ENCODE peak calls at places on chromosomes 16 and 17, in eight cellular contexts. V is CD4-positive, alpha-beta memory T cell; K is heart left ventricle; H is uterus; Y is cardiac muscle cell; F is tibial artery; N is adrenal gland; E is heart right ventricle. L is an unnamed sample. For H3K4me1, the result is how much of the 10 kb centered on the place peaks cover.

GRCh38 chr17:51118330-51119195 is 2.1 kb downstream of the SPAG9 start:
- DNase-seq in V (no peak), K (no peak), H (peak), Y (no peak), F (peak), N (peak), E (no peak), L (peak)

GRCh38 chr17:83037084-83037950 is 42.1 kb upstream of the METRNL start:
- DNase-seq in V (no peak), K (no peak), H (no peak), Y (no peak), F (no peak), N (no peak), E (no peak), L (no peak)

GRCh38 chr16:84498859-84499620 is 5.4 kb downstream of the MEAK7 start:
- DNase-seq in V (no peak), K (no peak), H (no peak), Y (no peak), F (peak), N (no peak), E (no peak), L (no peak)

GRCh38 chr16:1550696-1551095 is 17.2 kb downstream of the TMEM204 start:
- DNase-seq in V (no peak), K (no peak), H (no peak), Y (no peak), F (no peak), N (no peak), E (no peak), L (no peak)

GRCh38 chr17:37568350-37569053 is 40.7 kb downstream of the SYNRG start:
- DNase-seq in V (no peak), K (no peak), H (no peak), Y (no peak), F (no peak), N (no peak), E (no peak), L (no peak)

GRCh38 chr16:46932802-46933201 is 40.7 kb downstream of the DNAJA2 start:
- DNase-seq in V (no peak), K (no peak), H (no peak), Y (no peak), F (no peak), N (no peak), E (no peak), L (no peak)

GRCh38 chr17:64765191-64765889 is 103.2 kb upstream of the SMURF2 start:
- DNase-seq in V (no peak), K (no peak), H (no peak), Y (no peak), F (no peak), N (no peak), E (no peak), L (no peak)

GRCh38 chr17:68768804-68769203 is 167.6 kb upstream of the FAM20A start:
- DNase-seq in V (no peak), K (no peak), H (no peak), Y (no peak), F (no peak), N (no peak), E (no peak), L (no peak)

GRCh38 chr16:28192811-28193529 is 18.8 kb downstream of the XPO6 start:
- DNase-seq in V (peak), K (no peak), H (no peak), Y (no peak), F (no peak), N (no peak), E (no peak), L (no peak)

GRCh38 chr16:57621521-57622268 is 6.7 kb upstream of the ADGRG1 start:
- DNase-seq in V (no peak), K (no peak), H (peak), Y (no peak), F (peak), N (no peak), E (no peak), L (no peak)

GRCh38 chr17:55606431-55606830 is 95.2 kb upstream of the SMIM36 start:
- DNase-seq in V (no peak), K (no peak), H (no peak), Y (no peak), F (no peak), N (no peak), E (no peak), L (no peak)

GRCh38 chr17:17645961-17646360 is 35.3 kb upstream of the RAI1 start:
- DNase-seq in V (no peak), K (no peak), H (no peak), Y (peak), F (no peak), N (no peak), E (no peak), L (no peak)

GRCh38 chr16:24983521-24983920 is 31.6 kb downstream of the ARHGAP17 start:
- DNase-seq in V (no peak), K (peak), H (no peak), Y (no peak), F (no peak), N (no peak), E (no peak), L (no peak)

GRCh38 chr16:7967986-7968509 is 622.3 kb downstream of the TMEM114 start:
- DNase-seq in V (no peak), K (no peak), H (no peak), Y (no peak), F (no peak), N (no peak), E (no peak), L (no peak)

GRCh38 chr17:65320856-65321255 is 183.7 kb downstream of the RGS9 start:
- DNase-seq in V (no peak), K (no peak), H (no peak), Y (no peak), F (no peak), N (no peak), E (no peak), L (no peak)

GRCh38 chr16:52497067-52497816 is 49.7 kb downstream of the TOX3 start:
- DNase-seq in V (no peak), K (no peak), H (no peak), Y (peak), F (no peak), N (no peak), E (no peak), L (no peak)

GRCh38 chr17:7414837-7415236 is 5.3 kb upstream of the SPEM1 start:
- DNase-seq in V (no peak), K (no peak), H (no peak), Y (no peak), F (no peak), N (no peak), E (no peak), L (no peak)

GRCh38 chr16:18942069-18942468 is 15.9 kb upstream of the SMG1 start:
- DNase-seq in V (no peak), K (no peak), H (no peak), Y (no peak), F (no peak), N (no peak), E (no peak), L (no peak)

GRCh38 chr17:64002658-64003525 is 4.7 kb downstream of the PRR29 start:
- DNase-seq in V (no peak), K (no peak), H (peak), Y (no peak), F (no peak), N (no peak), E (no peak), L (no peak)

GRCh38 chr16:24255446-24256352 is at the start of gene CACNG3:
- DNase-seq in V (peak), K (peak), H (no peak), Y (peak), F (no peak), N (peak), E (peak), L (no peak)

GRCh38 chr16:82874672-82875071 is 247.9 kb downstream of the CDH13 start:
- DNase-seq in V (no peak), K (no peak), H (no peak), Y (no peak), F (no peak), N (no peak), E (no peak), L (no peak)

GRCh38 chr17:5437721-5438317 is 1.1 kb downstream of the C1QBP start:
- DNase-seq in V (peak), K (no peak), H (no peak), Y (no peak), F (no peak), N (no peak), E (no peak), L (no peak)

GRCh38 chr17:47663997-47664941 is 14.6 kb downstream of the KPNB1 start:
- DNase-seq in V (peak), K (peak), H (peak), Y (peak), F (no peak), N (peak), E (no peak), L (no peak)

GRCh38 chr16:53449816-53450517 is 15.7 kb downstream of the RBL2 start:
- DNase-seq in V (no peak), K (no peak), H (no peak), Y (no peak), F (no peak), N (no peak), E (no peak), L (no peak)

GRCh38 chr16:59470556-59470955 is 736.4 kb upstream of the GOT2 start:
- DNase-seq in V (no peak), K (no peak), H (no peak), Y (no peak), F (no peak), N (no peak), E (no peak), L (no peak)

GRCh38 chr17:72590382-72590781 is 469.6 kb downstream of the SOX9 start:
- DNase-seq in V (no peak), K (no peak), H (no peak), Y (peak), F (no peak), N (no peak), E (no peak), L (no peak)

GRCh38 chr16:3514621-3515020 is 13.8 kb downstream of the CLUAP1 start:
- DNase-seq in V (no peak), K (no peak), H (no peak), Y (peak), F (no peak), N (no peak), E (no peak), L (no peak)

GRCh38 chr17:50601789-50602375 is 32.8 kb upstream of the ABCC3 start:
- DNase-seq in V (no peak), K (no peak), H (no peak), Y (no peak), F (no peak), N (no peak), E (no peak), L (no peak)

GRCh38 chr17:70320642-70321345 is 151.5 kb downstream of the KCNJ2 start:
- DNase-seq in V (no peak), K (no peak), H (no peak), Y (peak), F (no peak), N (peak), E (no peak), L (peak)

GRCh38 chr16:2426941-2427361 is 2.3 kb upstream of the CCNF start:
- DNase-seq in V (no peak), K (no peak), H (no peak), Y (peak), F (no peak), N (no peak), E (no peak), L (peak)

GRCh38 chr16:56936491-56936890 is 4.5 kb downstream of the HERPUD1 start:
- DNase-seq in V (no peak), K (no peak), H (no peak), Y (no peak), F (no peak), N (no peak), E (no peak), L (no peak)

GRCh38 chr17:46192484-46193245 is 564 bp downstream of the KANSL1 start:
- DNase-seq in V (peak), K (peak), H (peak), Y (peak), F (peak), N (peak), E (peak), L (peak)

GRCh38 chr16:84283314-84284167 is 11.1 kb upstream of the WFDC1 start:
- DNase-seq in V (no peak), K (no peak), H (no peak), Y (no peak), F (no peak), N (peak), E (peak), L (no peak)

GRCh38 chr17:41480136-41480535 is 815 bp downstream of the KRT35 start:
- DNase-seq in V (no peak), K (no peak), H (no peak), Y (peak), F (no peak), N (no peak), E (no peak), L (no peak)

GRCh38 chr16:82629441-82630027 is 2.8 kb downstream of the CDH13 start:
- DNase-seq in V (no peak), K (no peak), H (peak), Y (peak), F (no peak), N (no peak), E (no peak), L (no peak)

GRCh38 chr17:35018814-35019213 is 38.5 kb downstream of the LIG3 start:
- DNase-seq in V (no peak), K (no peak), H (no peak), Y (no peak), F (no peak), N (no peak), E (no peak), L (no peak)

GRCh38 chr17:6422654-6423241 is 12.2 kb downstream of the AIPL1 start:
- DNase-seq in V (no peak), K (no peak), H (no peak), Y (no peak), F (no peak), N (no peak), E (no peak), L (no peak)

GRCh38 chr17:47907932-47908562 is 12.0 kb downstream of the SP2 start:
- DNase-seq in V (no peak), K (no peak), H (no peak), Y (no peak), F (no peak), N (no peak), E (no peak), L (no peak)

DNA sequence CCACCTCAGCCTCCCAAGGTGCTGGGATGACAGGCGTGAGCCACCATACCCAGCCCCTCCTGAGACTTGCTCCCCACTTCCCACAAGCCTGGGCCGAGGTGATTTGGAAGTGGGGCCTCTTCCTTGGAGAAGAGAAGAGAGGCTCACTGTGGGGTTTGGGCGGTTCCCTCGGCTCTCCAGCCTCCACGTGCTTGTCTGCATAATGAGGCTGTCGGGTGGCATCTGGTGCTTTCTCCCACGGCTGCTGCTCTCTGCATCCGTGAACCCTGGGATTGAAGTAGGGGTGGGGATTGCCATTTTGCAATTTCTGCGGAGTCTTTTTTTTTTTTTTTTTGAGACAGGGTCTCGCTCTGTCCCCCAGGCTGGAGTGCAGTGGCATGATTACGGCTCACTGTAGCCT is 101.4 kb downstream of the RAP1GAP2 start:
- DNase-seq in V (no peak), K (no peak), H (no peak), Y (no peak), F (no peak), N (no peak), E (no peak), L (no peak)
- H3K4me3 ChIP-seq in V (no peak), K (no peak), H (no peak), Y (no peak), F (no peak), N (no peak), E (no peak), L (no peak)

GRCh38 chr16:22375117-22375962 is 921 bp upstream of the CDR2 start:
- DNase-seq in V (no peak), K (no peak), H (no peak), Y (no peak), F (no peak), N (no peak), E (no peak), L (no peak)
- H3K27ac ChIP-seq in V (peak), K (peak), H (peak), Y (no peak), F (peak), N (peak), E (no peak), L (no peak)

DNA sequence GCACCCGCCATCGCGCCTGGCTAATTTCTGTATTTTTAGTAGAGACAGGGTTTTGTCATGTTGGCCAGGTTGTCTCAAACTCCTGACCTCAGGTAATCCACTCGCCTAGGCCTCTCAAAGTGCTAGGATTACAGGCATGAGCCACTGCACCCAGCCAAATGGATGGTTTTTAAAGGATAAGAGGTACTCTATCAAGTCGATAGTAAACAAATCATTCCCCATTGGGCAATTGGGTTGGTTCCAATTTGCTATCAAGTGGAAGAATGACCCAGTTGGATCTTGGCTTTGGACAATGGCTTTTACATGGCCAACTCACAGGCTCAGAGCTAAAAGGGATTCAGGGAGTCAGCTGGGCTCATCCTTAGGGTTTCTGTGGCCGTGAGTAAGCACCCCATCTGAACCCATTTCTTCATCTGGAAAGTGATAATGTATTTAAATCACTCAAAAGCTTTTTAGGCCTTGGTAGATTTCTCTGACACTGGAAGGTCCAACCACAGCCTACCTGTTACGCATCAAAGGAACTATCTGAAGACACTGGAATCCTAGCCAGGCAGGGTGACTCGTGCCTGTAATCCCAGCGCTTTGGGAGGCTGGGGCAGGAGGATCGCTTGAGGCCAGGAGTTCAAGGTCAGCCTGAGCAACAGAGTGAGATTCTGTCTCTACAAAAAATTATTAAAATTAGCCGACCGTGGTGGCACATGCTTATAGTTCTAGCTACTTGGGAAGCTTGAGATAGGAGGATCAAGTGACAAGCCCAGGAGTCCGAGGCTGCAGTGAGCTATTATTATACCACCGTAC is 18.6 kb upstream of the G6PC1 start:
- DNase-seq in V (no peak), K (no peak), H (no peak), Y (no peak), F (no peak), N (no peak), E (no peak), L (peak)
- H3K4me1 ChIP-seq in V (under half), K (under half), H (under half), Y (under half), F (under half), N (under half), E (under half), L (under half)

DNA sequence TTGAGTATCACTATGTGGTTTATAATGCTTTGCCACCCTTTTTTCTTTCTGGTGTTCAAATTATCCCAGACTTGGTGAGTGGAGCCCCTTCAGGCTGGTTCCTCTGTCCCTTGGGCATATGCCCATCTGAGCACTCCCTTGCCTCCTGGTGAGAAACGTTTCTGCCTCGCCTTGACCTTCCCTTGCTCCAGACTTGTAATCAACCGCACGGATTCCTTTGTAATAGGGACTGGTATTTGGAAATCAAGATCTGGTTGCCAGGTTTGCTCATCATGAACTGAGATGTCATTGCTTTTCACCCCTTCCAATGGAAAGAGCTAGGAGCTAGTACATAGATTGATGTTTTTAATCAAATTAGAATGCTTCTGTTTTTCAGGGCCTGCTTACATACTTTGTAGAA is 43.7 kb downstream of the SEC14L1 start:
- DNase-seq in V (no peak), K (no peak), H (no peak), Y (peak), F (no peak), N (peak), E (no peak), L (no peak)
- H3K4me3 ChIP-seq in V (no peak), K (no peak), H (no peak), Y (no peak), F (no peak), N (no peak), E (no peak), L (no peak)

GRCh38 chr17:57097832-57098421 is 12.9 kb downstream of the AKAP1 start:
- DNase-seq in V (no peak), K (peak), H (peak), Y (peak), F (peak), N (peak), E (no peak), L (no peak)
- H3K27ac ChIP-seq in V (no peak), K (peak), H (peak), Y (peak), F (peak), N (peak), E (peak), L (peak)

DNA sequence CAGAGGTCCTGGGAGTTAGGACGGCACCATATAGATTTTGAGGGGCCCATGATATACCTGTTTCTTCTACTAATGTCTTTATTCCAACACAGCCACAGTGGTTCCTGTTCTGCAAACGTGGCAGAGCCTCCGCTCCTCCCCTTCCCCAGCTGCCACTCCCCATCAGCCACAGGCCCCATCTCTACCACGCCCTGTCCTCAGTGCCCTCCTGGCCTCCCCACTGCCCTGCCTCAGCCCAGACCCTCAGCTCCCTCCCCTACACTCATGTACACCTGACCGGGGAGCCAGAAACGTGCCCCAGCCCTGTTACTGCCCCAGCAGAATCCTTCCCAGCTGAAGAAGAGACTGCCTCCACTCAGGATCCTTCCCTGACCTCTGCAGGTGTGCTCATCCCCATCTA is 11.9 kb upstream of the RBFOX3 start:
- DNase-seq in V (no peak), K (no peak), H (peak), Y (no peak), F (peak), N (no peak), E (no peak), L (no peak)
- H3K4me1 ChIP-seq in V (under half), K (under half), H (under half), Y (under half), F (under half), N (under half), E (under half), L (under half)

L was measured in lung.